ENCODE peak calls at places on chromosome 22, in four cellular contexts. One of them, this sample, is unnamed.

GRCh38 chr22:46007848-46008261 is 30.9 kb upstream of the WNT7B start:
- DNase-seq in NCI-H2081 treated with DMSO at 0.1 percent for 48 hours: peak
- DNase-seq in lung: peak
- DNase-seq in SK-MEL-5: no peak
- DNase-seq in this sample: peak

GRCh38 chr22:43945632-43946390 is 9.4 kb upstream of the SAMM50 start:
- DNase-seq in SK-MEL-5: peak
- DNase-seq in NCI-H2081 treated with DMSO at 0.1 percent for 48 hours: no peak
- DNase-seq in lung: peak
- DNase-seq in this sample: peak

GRCh38 chr22:35054064-35054463 is 11.9 kb upstream of the ISX start:
- DNase-seq in NCI-H2081 treated with DMSO at 0.1 percent for 48 hours: no peak
- DNase-seq in SK-MEL-5: no peak
- DNase-seq in lung: no peak
- DNase-seq in this sample: no peak

GRCh38 chr22:40714514-40714966 is 35.3 kb downstream of the MCHR1 start:
- DNase-seq in SK-MEL-5: no peak
- DNase-seq in lung: no peak
- DNase-seq in NCI-H2081 treated with DMSO at 0.1 percent for 48 hours: no peak
- DNase-seq in this sample: peak

GRCh38 chr22:30923168-30923900 is 45.2 kb downstream of the MORC2 start:
- DNase-seq in lung: no peak
- DNase-seq in SK-MEL-5: no peak
- DNase-seq in NCI-H2081 treated with DMSO at 0.1 percent for 48 hours: no peak
- DNase-seq in this sample: no peak

GRCh38 chr22:49079027-49079725 is 748.5 kb downstream of the BRD1 start:
- DNase-seq in lung: no peak
- DNase-seq in SK-MEL-5: no peak
- DNase-seq in NCI-H2081 treated with DMSO at 0.1 percent for 48 hours: no peak
- DNase-seq in this sample: no peak

GRCh38 chr22:47210686-47211085 is 448.2 kb downstream of the TBC1D22A start:
- DNase-seq in SK-MEL-5: no peak
- DNase-seq in lung: peak
- DNase-seq in NCI-H2081 treated with DMSO at 0.1 percent for 48 hours: no peak
- DNase-seq in this sample: no peak

GRCh38 chr22:30922151-30922611 is 46.4 kb downstream of the MORC2 start:
- DNase-seq in SK-MEL-5: no peak
- DNase-seq in NCI-H2081 treated with DMSO at 0.1 percent for 48 hours: no peak
- DNase-seq in lung: peak
- DNase-seq in this sample: no peak

GRCh38 chr22:35921777-35922176 is 106.8 kb downstream of the RBFOX2 start:
- DNase-seq in lung: peak
- DNase-seq in SK-MEL-5: peak
- DNase-seq in NCI-H2081 treated with DMSO at 0.1 percent for 48 hours: no peak
- DNase-seq in this sample: peak

GRCh38 chr22:30221121-30221992 is 25.2 kb downstream of the LIF start:
- DNase-seq in lung: no peak
- DNase-seq in NCI-H2081 treated with DMSO at 0.1 percent for 48 hours: no peak
- DNase-seq in SK-MEL-5: no peak
- DNase-seq in this sample: no peak

GRCh38 chr22:36103891-36104290 is 56.7 kb downstream of the APOL3 start:
- DNase-seq in NCI-H2081 treated with DMSO at 0.1 percent for 48 hours: no peak
- DNase-seq in lung: no peak
- DNase-seq in SK-MEL-5: no peak
- DNase-seq in this sample: no peak

GRCh38 chr22:32628626-32629587 is 154.3 kb downstream of the FBXO7 start:
- DNase-seq in lung: no peak
- DNase-seq in SK-MEL-5: no peak
- DNase-seq in NCI-H2081 treated with DMSO at 0.1 percent for 48 hours: no peak
- DNase-seq in this sample: peak

GRCh38 chr22:38304526-38304925 is 12.7 kb downstream of the CSNK1E start:
- DNase-seq in SK-MEL-5: no peak
- DNase-seq in NCI-H2081 treated with DMSO at 0.1 percent for 48 hours: no peak
- DNase-seq in lung: no peak
- DNase-seq in this sample: peak

GRCh38 chr22:20624161-20624616 is 116.8 kb downstream of the MED15 start:
- DNase-seq in lung: no peak
- DNase-seq in NCI-H2081 treated with DMSO at 0.1 percent for 48 hours: no peak
- DNase-seq in SK-MEL-5: no peak
- DNase-seq in this sample: peak

GRCh38 chr22:36641902-36642640 is 61.5 kb downstream of the CACNG2 start:
- DNase-seq in lung: no peak
- DNase-seq in NCI-H2081 treated with DMSO at 0.1 percent for 48 hours: no peak
- DNase-seq in SK-MEL-5: peak
- DNase-seq in this sample: peak

GRCh38 chr22:27129266-27129665 is 471.9 kb downstream of the MIAT start:
- DNase-seq in NCI-H2081 treated with DMSO at 0.1 percent for 48 hours: no peak
- DNase-seq in SK-MEL-5: no peak
- DNase-seq in lung: no peak
- DNase-seq in this sample: peak

GRCh38 chr22:39748877-39749276 is 144.7 kb downstream of the ENTHD1 start:
- DNase-seq in lung: no peak
- DNase-seq in SK-MEL-5: no peak
- DNase-seq in NCI-H2081 treated with DMSO at 0.1 percent for 48 hours: no peak
- DNase-seq in this sample: peak

GRCh38 chr22:39917776-39918493 is 17.1 kb downstream of the GRAP2 start:
- DNase-seq in SK-MEL-5: peak
- DNase-seq in lung: no peak
- DNase-seq in NCI-H2081 treated with DMSO at 0.1 percent for 48 hours: no peak
- DNase-seq in this sample: no peak

GRCh38 chr22:29130490-29130889 is 57.7 kb downstream of the KREMEN1 start:
- DNase-seq in lung: no peak
- DNase-seq in SK-MEL-5: peak
- DNase-seq in NCI-H2081 treated with DMSO at 0.1 percent for 48 hours: no peak
- DNase-seq in this sample: no peak

GRCh38 chr22:44260216-44261035 is 52.3 kb downstream of the SHISAL1 start:
- DNase-seq in NCI-H2081 treated with DMSO at 0.1 percent for 48 hours: no peak
- DNase-seq in lung: no peak
- DNase-seq in SK-MEL-5: no peak
- DNase-seq in this sample: no peak

GRCh38 chr22:25996669-25997068 is 172.6 kb upstream of the SEZ6L start:
- DNase-seq in lung: no peak
- DNase-seq in NCI-H2081 treated with DMSO at 0.1 percent for 48 hours: no peak
- DNase-seq in SK-MEL-5: no peak
- DNase-seq in this sample: no peak

GRCh38 chr22:49760630-49761571 is 66.8 kb downstream of the BRD1 start:
- DNase-seq in SK-MEL-5: no peak
- DNase-seq in lung: no peak
- DNase-seq in NCI-H2081 treated with DMSO at 0.1 percent for 48 hours: no peak
- DNase-seq in this sample: no peak

GRCh38 chr22:32777997-32778396 is 23.5 kb upstream of the TIMP3 start:
- DNase-seq in NCI-H2081 treated with DMSO at 0.1 percent for 48 hours: no peak
- DNase-seq in SK-MEL-5: no peak
- DNase-seq in lung: no peak
- DNase-seq in this sample: no peak

GRCh38 chr22:19871845-19872778 is 17.4 kb upstream of the GNB1L start:
- DNase-seq in NCI-H2081 treated with DMSO at 0.1 percent for 48 hours: no peak
- DNase-seq in lung: no peak
- DNase-seq in SK-MEL-5: no peak
- DNase-seq in this sample: no peak

GRCh38 chr22:31400023-31400397 is 606 bp downstream of the DRG1 start:
- DNase-seq in lung: no peak
- DNase-seq in SK-MEL-5: peak
- DNase-seq in NCI-H2081 treated with DMSO at 0.1 percent for 48 hours: no peak
- DNase-seq in this sample: peak

GRCh38 chr22:50714150-50714549 is 23.9 kb upstream of the ACR start:
- DNase-seq in SK-MEL-5: no peak
- DNase-seq in lung: no peak
- DNase-seq in NCI-H2081 treated with DMSO at 0.1 percent for 48 hours: no peak
- DNase-seq in this sample: no peak

GRCh38 chr22:49163960-49164690 is 663.5 kb downstream of the BRD1 start:
- DNase-seq in lung: no peak
- DNase-seq in NCI-H2081 treated with DMSO at 0.1 percent for 48 hours: no peak
- DNase-seq in SK-MEL-5: no peak
- DNase-seq in this sample: no peak

GRCh38 chr22:31148953-31149627 is 8.8 kb upstream of the PLA2G3 start:
- DNase-seq in lung: peak
- DNase-seq in NCI-H2081 treated with DMSO at 0.1 percent for 48 hours: no peak
- DNase-seq in SK-MEL-5: peak
- DNase-seq in this sample: peak

GRCh38 chr22:42957544-42957943 is 57.4 kb downstream of the PACSIN2 start:
- DNase-seq in NCI-H2081 treated with DMSO at 0.1 percent for 48 hours: no peak
- DNase-seq in SK-MEL-5: no peak
- DNase-seq in lung: no peak
- DNase-seq in this sample: no peak

GRCh38 chr22:27628341-27628740 is 173.2 kb downstream of the MN1 start:
- DNase-seq in SK-MEL-5: no peak
- DNase-seq in NCI-H2081 treated with DMSO at 0.1 percent for 48 hours: no peak
- DNase-seq in lung: no peak
- DNase-seq in this sample: no peak

GRCh38 chr22:32665676-32666075 is 135.8 kb upstream of the TIMP3 start:
- DNase-seq in SK-MEL-5: no peak
- DNase-seq in lung: no peak
- DNase-seq in NCI-H2081 treated with DMSO at 0.1 percent for 48 hours: no peak
- DNase-seq in this sample: peak

GRCh38 chr22:46509416-46510089 is 27.9 kb downstream of the CELSR1 start:
- DNase-seq in SK-MEL-5: no peak
- DNase-seq in lung: no peak
- DNase-seq in NCI-H2081 treated with DMSO at 0.1 percent for 48 hours: no peak
- DNase-seq in this sample: no peak

GRCh38 chr22:31926969-31927368 is 17.4 kb upstream of the YWHAH start:
- DNase-seq in SK-MEL-5: peak
- DNase-seq in NCI-H2081 treated with DMSO at 0.1 percent for 48 hours: no peak
- DNase-seq in lung: no peak
- DNase-seq in this sample: no peak

GRCh38 chr22:24236656-24237055 is 8.2 kb downstream of the GGT5 start:
- DNase-seq in SK-MEL-5: no peak
- DNase-seq in NCI-H2081 treated with DMSO at 0.1 percent for 48 hours: no peak
- DNase-seq in lung: no peak
- DNase-seq in this sample: no peak

GRCh38 chr22:19970479-19971275 is 29.1 kb upstream of the TXNRD2 start:
- DNase-seq in lung: peak
- DNase-seq in NCI-H2081 treated with DMSO at 0.1 percent for 48 hours: no peak
- DNase-seq in SK-MEL-5: peak
- DNase-seq in this sample: peak

GRCh38 chr22:20315337-20316216 is 4.3 kb downstream of the DGCR6L start:
- DNase-seq in NCI-H2081 treated with DMSO at 0.1 percent for 48 hours: no peak
- DNase-seq in lung: peak
- DNase-seq in SK-MEL-5: no peak
- DNase-seq in this sample: no peak

This sample was measured in mesenchymal stem cell.